ENCODE peak calls at places on chromosome 19, in six cellular contexts. Z, X, O, G, J and R are unnamed samples.

GRCh38 chr19:38718747-38719543 is 25.3 kb downstream of the CAPN12 start:
- DNase-seq in Z (no peak), X (no peak), O (no peak), G (no peak), J (peak; percentile 63), R (peak; percentile 85)

GRCh38 chr19:16889429-16889882 is 657 bp downstream of the F2RL3 start:
- DNase-seq in Z (no peak), X (peak; percentile 79), O (no peak), G (no peak), J (no peak), R (peak; percentile 61)

GRCh38 chr19:50003810-50004419 is 21.3 kb downstream of the VRK3 start:
- DNase-seq in Z (peak; percentile 15), X (peak; percentile 87), O (no peak), G (peak; percentile 93), J (peak; percentile 56), R (peak; percentile 83)

GRCh38 chr19:35641515-35642151 is at the start of gene ETV2:
- DNase-seq in Z (peak; percentile 34), X (peak; percentile 36), O (peak; percentile 61), G (no peak), J (peak; percentile 40), R (no peak)

GRCh38 chr19:2324220-2324948 is 4.0 kb downstream of the LSM7 start:
- DNase-seq in Z (no peak), X (no peak), O (no peak), G (no peak), J (no peak), R (no peak)

GRCh38 chr19:8161135-8161646 is 11.8 kb upstream of the FBN3 start:
- DNase-seq in Z (no peak), X (no peak), O (no peak), G (no peak), J (no peak), R (no peak)

GRCh38 chr19:20858218-20858617 is 64.8 kb upstream of the ZNF85 start:
- DNase-seq in Z (no peak), X (no peak), O (no peak), G (no peak), J (no peak), R (no peak)

GRCh38 chr19:15935167-15935702 is 906 bp upstream of the CYP4F11 start:
- DNase-seq in Z (peak; percentile 13), X (no peak), O (no peak), G (peak; percentile 3), J (no peak), R (no peak)

GRCh38 chr19:21569497-21569870 is 64.1 kb downstream of the ZNF429 start:
- DNase-seq in Z (peak; percentile 32), X (peak; percentile 67), O (no peak), G (no peak), J (no peak), R (no peak)

GRCh38 chr19:8224394-8225145 is 15.4 kb downstream of the CERS4 start:
- DNase-seq in Z (no peak), X (no peak), O (no peak), G (no peak), J (peak; percentile 35), R (peak; percentile 73)

GRCh38 chr19:21474671-21475181 is 30.7 kb upstream of the ZNF429 start:
- DNase-seq in Z (peak; percentile 50), X (peak; percentile 81), O (peak; percentile 93), G (no peak), J (peak; percentile 78), R (peak; percentile 82)

GRCh38 chr19:48780684-48781391 is 25.5 kb downstream of the FGF21 start:
- DNase-seq in Z (no peak), X (peak; percentile 78), O (peak; percentile 49), G (no peak), J (peak; percentile 41), R (no peak)

GRCh38 chr19:46229442-46229841 is at the start of gene IGFL1:
- DNase-seq in Z (no peak), X (no peak), O (no peak), G (no peak), J (no peak), R (no peak)
- H3K27ac ChIP-seq in Z (no peak within 1 kb of the TSS), X (no peak within 1 kb of the TSS), O (no peak within 1 kb of the TSS), G (no peak within 1 kb of the TSS), J (no peak within 1 kb of the TSS), R (no peak within 1 kb of the TSS)

GRCh38 chr19:46367434-46367833 is 20.5 kb downstream of the PPP5C start:
- DNase-seq in Z (no peak), X (no peak), O (no peak), G (no peak), J (no peak), R (peak; percentile 22)

GRCh38 chr19:46368116-46368515 is 21.2 kb downstream of the PPP5C start:
- DNase-seq in Z (no peak), X (no peak), O (no peak), G (no peak), J (no peak), R (no peak)

GRCh38 chr19:46365561-46365960 is 18.7 kb downstream of the PPP5C start:
- DNase-seq in Z (no peak), X (no peak), O (no peak), G (no peak), J (no peak), R (peak; percentile 20)

GRCh38 chr19:46364359-46364758 is 17.5 kb downstream of the PPP5C start:
- DNase-seq in Z (no peak), X (no peak), O (no peak), G (no peak), J (no peak), R (no peak)

DNA sequence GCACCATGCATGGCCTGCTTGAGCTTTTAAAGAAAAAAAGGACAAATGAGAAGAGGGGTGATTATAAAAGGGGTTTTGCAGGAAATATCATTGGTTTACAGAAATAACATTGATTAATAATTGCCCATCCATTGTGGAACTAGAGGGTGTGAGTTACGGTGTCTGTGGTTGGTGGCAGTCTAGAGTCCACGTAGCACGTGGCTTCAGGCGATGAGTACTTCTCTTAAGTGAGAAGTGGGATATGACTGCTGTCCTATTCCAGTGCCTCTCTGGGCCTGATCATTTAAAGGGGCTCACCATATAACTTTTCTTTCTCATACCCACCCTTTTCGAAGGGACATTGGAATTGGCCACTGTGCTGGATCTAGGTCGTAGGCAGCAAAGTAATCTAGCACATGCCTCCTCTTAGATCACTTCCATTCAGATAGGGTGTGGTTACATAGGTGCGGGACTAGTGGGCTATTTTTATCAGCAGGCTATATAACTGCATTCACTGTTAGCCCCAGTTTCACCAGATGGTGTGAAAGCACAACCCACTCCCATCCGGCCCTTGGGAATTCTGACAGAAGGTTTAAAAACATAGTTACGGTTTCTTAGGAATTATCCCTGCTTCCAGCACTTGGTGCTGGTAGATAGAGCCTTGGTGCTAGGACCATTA is 19.9 kb downstream of the PPP5C start:
- DNase-seq in Z (no peak), X (no peak), O (no peak), G (no peak), J (no peak), R (no peak)
- TF ChIP-seq POLR2A in Z (no peak), X (no peak), O (no peak), G (no peak), J (no peak), R (no peak)

GRCh38 chr19:3346677-3347353 is 19.6 kb upstream of the NFIC start:
- DNase-seq in Z (peak; percentile 69), X (peak; percentile 89), O (peak; percentile 89), G (no peak), J (peak; percentile 87), R (peak; percentile 96)

GRCh38 chr19:3348042-3348441 is 18.3 kb upstream of the NFIC start:
- DNase-seq in Z (no peak), X (no peak), O (no peak), G (no peak), J (no peak), R (no peak)

GRCh38 chr19:3343619-3344502 is 22.5 kb upstream of the NFIC start:
- DNase-seq in Z (peak; percentile 74), X (peak; percentile 93), O (peak; percentile 91), G (peak; percentile 93), J (peak; percentile 88), R (peak; percentile 96)

GRCh38 chr19:3344608-3345598 is 21.5 kb upstream of the NFIC start:
- DNase-seq in Z (no peak), X (no peak), O (no peak), G (no peak), J (peak; percentile 26), R (no peak)

DNA sequence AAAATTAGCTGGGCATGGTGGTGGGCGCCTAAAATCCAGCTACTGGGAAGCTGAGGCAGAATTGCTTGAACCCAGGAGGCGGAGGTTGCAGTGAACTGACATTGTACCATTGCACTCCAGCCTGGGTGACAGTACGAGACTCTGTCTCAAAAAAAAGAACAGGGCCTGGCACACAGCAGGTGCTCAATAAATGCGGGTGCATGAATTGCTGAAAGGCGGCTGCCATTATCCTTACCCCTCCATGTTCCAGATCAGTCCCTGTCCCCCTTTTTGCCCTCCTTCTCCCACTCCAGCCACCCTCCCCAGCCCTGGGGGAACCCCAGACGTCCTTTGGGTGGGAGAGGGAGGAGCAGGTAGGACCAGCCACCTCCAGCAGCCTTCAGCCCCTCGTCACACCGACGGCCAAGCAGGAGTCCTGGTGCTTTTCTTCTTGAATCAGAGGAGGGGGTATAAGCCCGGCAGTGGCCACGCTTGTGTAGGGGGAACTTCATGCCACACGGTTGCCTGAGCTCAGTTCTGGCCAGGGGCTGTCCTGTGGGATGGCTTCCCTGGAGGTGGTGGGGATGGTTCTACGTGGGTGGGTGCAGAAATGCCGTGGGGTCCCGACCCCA is 20.4 kb upstream of the NFIC start:
- DNase-seq in Z (no peak), X (no peak), O (no peak), G (no peak), J (peak; percentile 30), R (no peak)
- H3K27ac ChIP-seq in Z (peak overlapping the region; percentile 86), X (no peak overlapping the region), O (peak overlapping the region; percentile 88), G (peak overlapping the region; percentile 73), J (peak overlapping the region; percentile 84), R (peak overlapping the region; percentile 93)

DNA sequence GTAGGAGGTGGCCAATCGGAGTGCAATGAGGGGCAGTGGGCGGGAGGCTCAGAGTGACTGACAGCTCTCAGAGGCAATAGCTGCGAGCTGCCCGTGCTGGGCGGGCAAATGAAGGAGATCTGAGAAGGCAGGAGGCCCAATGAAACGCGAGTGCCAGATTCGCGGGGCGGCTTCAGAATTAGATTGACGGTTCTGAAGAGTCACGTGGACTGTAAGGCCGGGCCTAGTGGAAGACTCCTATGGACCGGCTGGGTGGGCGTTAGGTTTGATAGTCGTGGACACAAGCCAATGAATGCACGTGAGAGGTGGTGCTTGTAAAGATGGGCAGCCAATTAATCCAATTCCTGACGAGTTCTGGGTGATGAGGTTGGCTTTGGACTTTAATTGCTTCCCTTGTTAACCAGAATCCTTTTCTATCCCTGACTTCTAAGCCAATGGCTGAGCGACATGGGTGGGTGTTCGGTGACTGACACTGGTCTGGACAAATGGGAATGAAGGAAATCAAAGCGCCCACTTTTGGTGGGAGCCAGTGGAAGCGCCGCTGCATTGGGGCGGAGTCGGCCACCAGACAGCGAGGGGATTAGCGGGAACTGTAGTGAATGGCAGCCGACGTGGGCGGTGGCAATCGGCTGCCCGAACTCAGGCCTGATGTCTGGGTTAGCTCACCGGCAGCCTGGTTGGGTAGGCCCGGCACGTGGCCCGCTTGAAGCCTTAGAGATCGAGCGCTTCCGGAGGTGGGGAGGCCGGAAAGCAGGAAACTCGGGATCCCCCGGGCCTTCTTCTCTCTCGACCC is 524 bp upstream of the KHSRP start:
- DNase-seq in Z (peak; percentile 100), X (peak; percentile 100), O (peak; percentile 100), G (peak; percentile 97), J (peak; percentile 100), R (peak; percentile 100)
- TF ChIP-seq POLR2A in Z (no peak), X (no peak), O (no peak), G (peak; percentile 17), J (no peak), R (no peak)

DNA sequence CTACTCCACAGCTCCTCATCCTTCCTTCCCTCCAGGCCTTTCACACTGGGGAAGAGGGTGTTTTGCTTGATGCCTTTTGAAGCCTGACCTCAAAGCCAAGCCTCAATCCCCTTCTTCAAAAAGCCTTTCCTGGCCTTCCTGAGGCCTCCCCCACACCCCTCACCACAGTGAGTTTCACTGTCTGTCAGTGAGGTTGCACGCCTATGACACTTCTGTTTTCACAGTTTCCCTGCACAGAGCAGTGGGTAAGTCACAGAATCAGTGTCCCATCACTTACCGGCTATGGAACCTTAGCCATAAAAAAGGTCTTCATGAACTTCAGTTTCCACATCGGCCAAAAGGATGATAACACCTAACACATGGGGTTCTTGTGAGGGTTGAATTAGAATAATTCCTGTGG is 371.4 kb downstream of the UQCRFS1 start:
- DNase-seq in Z (no peak), X (no peak), O (no peak), G (no peak), J (no peak), R (no peak)
- H3K27ac ChIP-seq in Z (no peak overlapping the region), X (no peak overlapping the region), O (no peak overlapping the region), G (no peak overlapping the region), J (no peak overlapping the region), R (no peak overlapping the region)